ENCODE peak calls at places on chromosome 6, in six cellular contexts. One of them, this sample, is unnamed.

GRCh38 chr6:75171151-75171550 is 34.7 kb downstream of the COL12A1 start:
- DNase-seq in WERI-Rb-1: no peak
- DNase-seq in sigmoid colon: no peak
- DNase-seq in foreskin fibroblast: no peak
- DNase-seq in tibial artery: no peak
- DNase-seq in A549: no peak
- DNase-seq in this sample: no peak

GRCh38 chr6:45049188-45049843 is 278.8 kb upstream of the RUNX2 start:
- DNase-seq in tibial artery: no peak
- DNase-seq in sigmoid colon: no peak
- DNase-seq in A549: peak
- DNase-seq in foreskin fibroblast: peak
- DNase-seq in WERI-Rb-1: no peak
- DNase-seq in this sample: no peak

GRCh38 chr6:11692451-11693376 is 85.9 kb downstream of the ADTRP start:
- DNase-seq in sigmoid colon: no peak
- DNase-seq in A549: no peak
- DNase-seq in WERI-Rb-1: no peak
- DNase-seq in foreskin fibroblast: no peak
- DNase-seq in tibial artery: no peak
- DNase-seq in this sample: no peak

GRCh38 chr6:17484201-17484606 is 90.8 kb downstream of the CAP2 start:
- DNase-seq in foreskin fibroblast: no peak
- DNase-seq in tibial artery: no peak
- DNase-seq in sigmoid colon: no peak
- DNase-seq in A549: no peak
- DNase-seq in WERI-Rb-1: no peak
- DNase-seq in this sample: no peak

GRCh38 chr6:133964052-133964451 is 11.0 kb downstream of the TBPL1 start:
- DNase-seq in tibial artery: no peak
- DNase-seq in A549: no peak
- DNase-seq in WERI-Rb-1: no peak
- DNase-seq in sigmoid colon: no peak
- DNase-seq in foreskin fibroblast: no peak
- DNase-seq in this sample: no peak

GRCh38 chr6:36340341-36340670 is 3.6 kb upstream of the BNIP5 start:
- DNase-seq in foreskin fibroblast: no peak
- DNase-seq in sigmoid colon: no peak
- DNase-seq in A549: no peak
- DNase-seq in tibial artery: peak
- DNase-seq in WERI-Rb-1: no peak
- DNase-seq in this sample: no peak

GRCh38 chr6:118504611-118505010 is 43.5 kb upstream of the PLN start:
- DNase-seq in sigmoid colon: no peak
- DNase-seq in A549: no peak
- DNase-seq in tibial artery: no peak
- DNase-seq in WERI-Rb-1: no peak
- DNase-seq in foreskin fibroblast: no peak
- DNase-seq in this sample: no peak

GRCh38 chr6:148559848-148560433 is 186.9 kb upstream of the UST start:
- DNase-seq in foreskin fibroblast: peak
- DNase-seq in A549: peak
- DNase-seq in tibial artery: peak
- DNase-seq in sigmoid colon: peak
- DNase-seq in WERI-Rb-1: peak
- DNase-seq in this sample: peak

GRCh38 chr6:13486679-13487121 is 700 bp downstream of the GFOD1 start:
- DNase-seq in sigmoid colon: peak
- DNase-seq in foreskin fibroblast: peak
- DNase-seq in WERI-Rb-1: peak
- DNase-seq in A549: peak
- DNase-seq in tibial artery: peak
- DNase-seq in this sample: no peak

GRCh38 chr6:83884523-83884922 is 25.0 kb downstream of the CYB5R4 start:
- DNase-seq in sigmoid colon: no peak
- DNase-seq in tibial artery: no peak
- DNase-seq in foreskin fibroblast: peak
- DNase-seq in WERI-Rb-1: no peak
- DNase-seq in A549: peak
- DNase-seq in this sample: no peak

GRCh38 chr6:14863896-14864850 is 381.7 kb upstream of the JARID2 start:
- DNase-seq in tibial artery: no peak
- DNase-seq in WERI-Rb-1: peak
- DNase-seq in sigmoid colon: no peak
- DNase-seq in foreskin fibroblast: no peak
- DNase-seq in A549: no peak
- DNase-seq in this sample: no peak

GRCh38 chr6:124873066-124873410 is 89.2 kb upstream of the RNF217 start:
- DNase-seq in WERI-Rb-1: no peak
- DNase-seq in sigmoid colon: no peak
- DNase-seq in tibial artery: no peak
- DNase-seq in A549: no peak
- DNase-seq in foreskin fibroblast: no peak
- DNase-seq in this sample: no peak

GRCh38 chr6:134178230-134179044 is 126.0 kb upstream of the SLC2A12 start:
- DNase-seq in sigmoid colon: peak
- DNase-seq in WERI-Rb-1: peak
- DNase-seq in tibial artery: peak
- DNase-seq in foreskin fibroblast: peak
- DNase-seq in A549: peak
- DNase-seq in this sample: no peak

GRCh38 chr6:113629940-113630339 is 227.2 kb upstream of the MARCKS start:
- DNase-seq in A549: no peak
- DNase-seq in WERI-Rb-1: no peak
- DNase-seq in foreskin fibroblast: no peak
- DNase-seq in tibial artery: no peak
- DNase-seq in sigmoid colon: no peak
- DNase-seq in this sample: no peak

GRCh38 chr6:87029711-87030314 is 65.1 kb downstream of the CGA start:
- DNase-seq in foreskin fibroblast: peak
- DNase-seq in sigmoid colon: no peak
- DNase-seq in A549: peak
- DNase-seq in WERI-Rb-1: no peak
- DNase-seq in tibial artery: no peak
- DNase-seq in this sample: peak

GRCh38 chr6:90101403-90101802 is 195.2 kb downstream of the BACH2 start:
- DNase-seq in sigmoid colon: no peak
- DNase-seq in WERI-Rb-1: no peak
- DNase-seq in tibial artery: no peak
- DNase-seq in A549: no peak
- DNase-seq in foreskin fibroblast: no peak
- DNase-seq in this sample: no peak

GRCh38 chr6:31576897-31577341 is 1.6 kb downstream of the TNF start:
- DNase-seq in foreskin fibroblast: no peak
- DNase-seq in A549: no peak
- DNase-seq in WERI-Rb-1: no peak
- DNase-seq in sigmoid colon: no peak
- DNase-seq in tibial artery: no peak
- DNase-seq in this sample: no peak

GRCh38 chr6:35299674-35300073 is 2.1 kb downstream of the DEF6 start:
- DNase-seq in foreskin fibroblast: no peak
- DNase-seq in A549: no peak
- DNase-seq in sigmoid colon: peak
- DNase-seq in WERI-Rb-1: no peak
- DNase-seq in tibial artery: peak
- DNase-seq in this sample: no peak

GRCh38 chr6:113433506-113433991 is 423.6 kb upstream of the MARCKS start:
- DNase-seq in tibial artery: peak
- DNase-seq in foreskin fibroblast: peak
- DNase-seq in sigmoid colon: peak
- DNase-seq in A549: peak
- DNase-seq in WERI-Rb-1: no peak
- DNase-seq in this sample: peak

GRCh38 chr6:17589402-17590116 is 10.5 kb upstream of the FAM8A1 start:
- DNase-seq in sigmoid colon: no peak
- DNase-seq in tibial artery: no peak
- DNase-seq in foreskin fibroblast: peak
- DNase-seq in WERI-Rb-1: no peak
- DNase-seq in A549: peak
- DNase-seq in this sample: no peak

GRCh38 chr6:30441171-30441570 is 48.1 kb upstream of the HLA-E start:
- DNase-seq in tibial artery: no peak
- DNase-seq in WERI-Rb-1: no peak
- DNase-seq in sigmoid colon: no peak
- DNase-seq in foreskin fibroblast: no peak
- DNase-seq in A549: no peak
- DNase-seq in this sample: no peak

GRCh38 chr6:37496951-37497885 is 2.5 kb downstream of the CCDC167 start:
- DNase-seq in foreskin fibroblast: no peak
- DNase-seq in sigmoid colon: no peak
- DNase-seq in A549: no peak
- DNase-seq in tibial artery: no peak
- DNase-seq in WERI-Rb-1: no peak
- DNase-seq in this sample: peak

GRCh38 chr6:28266563-28266961 is 381 bp upstream of the ZSCAN26 start:
- DNase-seq in WERI-Rb-1: no peak
- DNase-seq in foreskin fibroblast: no peak
- DNase-seq in sigmoid colon: no peak
- DNase-seq in A549: no peak
- DNase-seq in tibial artery: no peak
- DNase-seq in this sample: no peak

GRCh38 chr6:89970609-89971337 is 76.5 kb downstream of the GJA10 start:
- DNase-seq in A549: peak
- DNase-seq in sigmoid colon: no peak
- DNase-seq in foreskin fibroblast: peak
- DNase-seq in WERI-Rb-1: peak
- DNase-seq in tibial artery: no peak
- DNase-seq in this sample: no peak

GRCh38 chr6:158818008-158818579 is 1.1 kb downstream of the EZR start:
- DNase-seq in WERI-Rb-1: peak
- DNase-seq in foreskin fibroblast: peak
- DNase-seq in sigmoid colon: peak
- DNase-seq in tibial artery: peak
- DNase-seq in A549: peak
- DNase-seq in this sample: no peak

GRCh38 chr6:82568290-82568993 is 204.8 kb downstream of the TPBG start:
- DNase-seq in tibial artery: no peak
- DNase-seq in sigmoid colon: no peak
- DNase-seq in WERI-Rb-1: no peak
- DNase-seq in A549: no peak
- DNase-seq in foreskin fibroblast: no peak
- DNase-seq in this sample: no peak

DNA sequence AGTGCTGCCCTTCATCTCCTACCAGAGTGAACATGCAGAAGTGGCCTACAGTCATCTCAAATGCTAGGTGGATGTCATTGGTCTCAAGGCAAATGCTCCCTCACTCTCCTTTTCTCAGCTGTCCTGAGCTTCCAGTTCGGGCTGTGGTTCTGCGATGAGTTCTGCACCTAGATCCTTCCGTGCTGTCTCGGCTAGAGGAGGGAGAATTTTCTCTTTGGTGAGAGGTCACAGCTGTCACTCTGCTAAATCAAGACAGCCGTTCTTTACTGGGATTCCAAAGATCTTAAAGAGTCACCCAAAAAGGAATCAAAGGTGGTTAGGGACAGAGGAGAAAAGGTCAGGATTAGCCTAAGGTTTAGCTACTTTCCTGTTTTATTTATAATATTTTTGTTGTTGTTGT is 2.9 kb downstream of the WRNIP1 start:
- DNase-seq in tibial artery: no peak
- DNase-seq in foreskin fibroblast: no peak
- DNase-seq in sigmoid colon: no peak
- DNase-seq in A549: no peak
- DNase-seq in WERI-Rb-1: no peak
- DNase-seq in this sample: no peak
- H3K4me3 ChIP-seq in tibial artery: peak
- H3K4me3 ChIP-seq in foreskin fibroblast: peak
- H3K4me3 ChIP-seq in sigmoid colon: no peak
- H3K4me3 ChIP-seq in A549: peak
- H3K4me3 ChIP-seq in WERI-Rb-1: no peak
- H3K4me3 ChIP-seq in this sample: peak

DNA sequence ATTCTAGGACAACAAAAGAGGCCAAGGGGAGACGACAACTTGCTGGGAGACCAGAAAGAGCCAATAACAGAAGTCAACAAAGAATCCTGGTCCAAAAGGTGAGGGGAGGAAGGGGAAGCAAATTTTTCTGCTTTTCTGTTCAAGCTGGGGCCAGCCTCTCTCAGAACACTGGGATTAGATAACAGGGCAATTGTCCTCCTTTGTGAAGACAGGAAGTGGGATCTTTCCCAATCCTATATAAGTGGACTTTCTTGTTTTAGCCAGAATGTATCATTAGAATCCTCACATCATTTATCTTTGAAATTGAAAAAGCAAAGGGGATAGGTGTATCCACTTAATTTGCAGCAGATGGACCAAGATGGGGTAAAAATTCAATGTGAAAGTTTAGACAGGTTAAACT is 101.2 kb upstream of the COL21A1 start:
- DNase-seq in sigmoid colon: no peak
- DNase-seq in tibial artery: no peak
- DNase-seq in WERI-Rb-1: no peak
- DNase-seq in foreskin fibroblast: no peak
- DNase-seq in A549: no peak
- DNase-seq in this sample: no peak
- TF ChIP-seq CTCF in sigmoid colon: no peak
- TF ChIP-seq CTCF in tibial artery: no peak
- TF ChIP-seq CTCF in WERI-Rb-1: no peak
- TF ChIP-seq CTCF in foreskin fibroblast: no peak
- TF ChIP-seq CTCF in A549: no peak
- TF ChIP-seq CTCF in this sample: no peak

GRCh38 chr6:2768696-2769095 is 3.5 kb downstream of the WRNIP1 start:
- DNase-seq in A549: no peak
- DNase-seq in foreskin fibroblast: no peak
- DNase-seq in tibial artery: no peak
- DNase-seq in sigmoid colon: no peak
- DNase-seq in WERI-Rb-1: no peak
- DNase-seq in this sample: peak
- H3K4me3 ChIP-seq in A549: peak
- H3K4me3 ChIP-seq in foreskin fibroblast: peak
- H3K4me3 ChIP-seq in tibial artery: peak
- H3K4me3 ChIP-seq in sigmoid colon: no peak
- H3K4me3 ChIP-seq in WERI-Rb-1: no peak
- H3K4me3 ChIP-seq in this sample: peak

GRCh38 chr6:61842005-61842404 is 444.0 kb downstream of the KHDRBS2 start:
- DNase-seq in tibial artery: no peak
- DNase-seq in foreskin fibroblast: no peak
- DNase-seq in WERI-Rb-1: no peak
- DNase-seq in sigmoid colon: no peak
- DNase-seq in A549: no peak
- DNase-seq in this sample: no peak
- TF ChIP-seq CTCF in tibial artery: no peak
- TF ChIP-seq CTCF in foreskin fibroblast: no peak
- TF ChIP-seq CTCF in WERI-Rb-1: no peak
- TF ChIP-seq CTCF in sigmoid colon: no peak
- TF ChIP-seq CTCF in A549: no peak
- TF ChIP-seq CTCF in this sample: no peak

This sample was measured in LNCaP clone FGC.